ENCODE peak calls at places on chromosomes 16 and 17, in eight cellular contexts. One of them, this sample, is unnamed.

GRCh38 chr16:80682435-80683070 is 121.8 kb downstream of the CDYL2 start:
- DNase-seq in hepatocyte: peak; percentile 54
- DNase-seq in astrocyte of the spinal cord: peak; percentile 62
- DNase-seq in HFF-Myc: no peak
- DNase-seq in A549: no peak
- DNase-seq in fibroblast of the aortic adventitia: peak; percentile 60
- DNase-seq in foreskin fibroblast: peak; percentile 82
- DNase-seq in brain microvascular endothelial cell: peak; percentile 84
- DNase-seq in this sample: no peak

GRCh38 chr17:2869604-2870003 is 73.4 kb downstream of the RAP1GAP2 start:
- DNase-seq in hepatocyte: no peak
- DNase-seq in fibroblast of the aortic adventitia: no peak
- DNase-seq in A549: no peak
- DNase-seq in astrocyte of the spinal cord: no peak
- DNase-seq in HFF-Myc: no peak
- DNase-seq in brain microvascular endothelial cell: no peak
- DNase-seq in foreskin fibroblast: no peak
- DNase-seq in this sample: no peak

GRCh38 chr17:1095093-1095852 is 84.5 kb downstream of the ABR start:
- DNase-seq in fibroblast of the aortic adventitia: no peak
- DNase-seq in brain microvascular endothelial cell: no peak
- DNase-seq in A549: no peak
- DNase-seq in astrocyte of the spinal cord: no peak
- DNase-seq in hepatocyte: no peak
- DNase-seq in foreskin fibroblast: no peak
- DNase-seq in HFF-Myc: no peak
- DNase-seq in this sample: no peak

GRCh38 chr16:80802902-80803301 is 1.5 kb downstream of the CDYL2 start:
- DNase-seq in hepatocyte: no peak
- DNase-seq in brain microvascular endothelial cell: no peak
- DNase-seq in A549: no peak
- DNase-seq in HFF-Myc: no peak
- DNase-seq in fibroblast of the aortic adventitia: no peak
- DNase-seq in astrocyte of the spinal cord: no peak
- DNase-seq in foreskin fibroblast: no peak
- DNase-seq in this sample: no peak

GRCh38 chr17:77419547-77420475 is 279.0 kb downstream of the SEC14L1 start:
- DNase-seq in astrocyte of the spinal cord: peak; percentile 44
- DNase-seq in fibroblast of the aortic adventitia: no peak
- DNase-seq in A549: no peak
- DNase-seq in hepatocyte: no peak
- DNase-seq in HFF-Myc: no peak
- DNase-seq in foreskin fibroblast: peak; percentile 69
- DNase-seq in brain microvascular endothelial cell: no peak
- DNase-seq in this sample: no peak

GRCh38 chr17:4625181-4625601 is 16.3 kb downstream of the ALOX15 start:
- DNase-seq in hepatocyte: peak; percentile 67
- DNase-seq in foreskin fibroblast: no peak
- DNase-seq in A549: no peak
- DNase-seq in HFF-Myc: no peak
- DNase-seq in brain microvascular endothelial cell: no peak
- DNase-seq in fibroblast of the aortic adventitia: peak; percentile 23
- DNase-seq in astrocyte of the spinal cord: peak; percentile 36
- DNase-seq in this sample: no peak

GRCh38 chr17:8426094-8426720 is 9.5 kb upstream of the NDEL1 start:
- DNase-seq in A549: no peak
- DNase-seq in hepatocyte: no peak
- DNase-seq in fibroblast of the aortic adventitia: no peak
- DNase-seq in HFF-Myc: no peak
- DNase-seq in foreskin fibroblast: no peak
- DNase-seq in astrocyte of the spinal cord: no peak
- DNase-seq in brain microvascular endothelial cell: no peak
- DNase-seq in this sample: no peak

GRCh38 chr17:57445051-57445450 is 188.7 kb downstream of the MSI2 start:
- DNase-seq in foreskin fibroblast: no peak
- DNase-seq in astrocyte of the spinal cord: peak; percentile 40
- DNase-seq in A549: peak; percentile 81
- DNase-seq in hepatocyte: no peak
- DNase-seq in brain microvascular endothelial cell: no peak
- DNase-seq in fibroblast of the aortic adventitia: no peak
- DNase-seq in HFF-Myc: no peak
- DNase-seq in this sample: no peak

GRCh38 chr17:13244511-13244910 is 226.7 kb upstream of the ELAC2 start:
- DNase-seq in fibroblast of the aortic adventitia: peak; percentile 15
- DNase-seq in astrocyte of the spinal cord: no peak
- DNase-seq in hepatocyte: no peak
- DNase-seq in A549: no peak
- DNase-seq in foreskin fibroblast: peak; percentile 56
- DNase-seq in HFF-Myc: peak; percentile 17
- DNase-seq in brain microvascular endothelial cell: no peak
- DNase-seq in this sample: no peak

GRCh38 chr16:23905027-23905426 is 69.2 kb downstream of the PRKCB start:
- DNase-seq in brain microvascular endothelial cell: peak; percentile 66
- DNase-seq in hepatocyte: peak; percentile 80
- DNase-seq in A549: peak; percentile 86
- DNase-seq in HFF-Myc: peak; percentile 4
- DNase-seq in astrocyte of the spinal cord: peak; percentile 26
- DNase-seq in foreskin fibroblast: peak; percentile 18
- DNase-seq in fibroblast of the aortic adventitia: peak; percentile 4
- DNase-seq in this sample: peak; percentile 43

GRCh38 chr16:4200000-4200780 is 41.7 kb downstream of the SRL start:
- DNase-seq in hepatocyte: peak; percentile 85
- DNase-seq in A549: peak; percentile 72
- DNase-seq in brain microvascular endothelial cell: peak; percentile 49
- DNase-seq in HFF-Myc: no peak
- DNase-seq in foreskin fibroblast: peak; percentile 81
- DNase-seq in astrocyte of the spinal cord: peak; percentile 50
- DNase-seq in fibroblast of the aortic adventitia: peak; percentile 65
- DNase-seq in this sample: no peak

GRCh38 chr17:75571197-75571884 is 16.3 kb upstream of the MYO15B start:
- DNase-seq in hepatocyte: peak; percentile 4
- DNase-seq in astrocyte of the spinal cord: no peak
- DNase-seq in fibroblast of the aortic adventitia: no peak
- DNase-seq in foreskin fibroblast: peak; percentile 42
- DNase-seq in HFF-Myc: no peak
- DNase-seq in brain microvascular endothelial cell: peak; percentile 6
- DNase-seq in A549: no peak
- DNase-seq in this sample: no peak

GRCh38 chr16:674968-675883 is at the start of gene RHBDL1:
- DNase-seq in foreskin fibroblast: peak; percentile 74
- DNase-seq in A549: peak; percentile 66
- DNase-seq in HFF-Myc: no peak
- DNase-seq in hepatocyte: peak; percentile 56
- DNase-seq in astrocyte of the spinal cord: peak; percentile 38
- DNase-seq in fibroblast of the aortic adventitia: peak; percentile 6
- DNase-seq in brain microvascular endothelial cell: peak; percentile 34
- DNase-seq in this sample: no peak
- H3K4me3 ChIP-seq in foreskin fibroblast: peak within 1 kb of the TSS; percentile 53
- H3K4me3 ChIP-seq in A549: peak within 1 kb of the TSS; percentile 50
- H3K4me3 ChIP-seq in HFF-Myc: peak within 1 kb of the TSS; percentile 20
- H3K4me3 ChIP-seq in hepatocyte: peak within 1 kb of the TSS; percentile 36
- H3K4me3 ChIP-seq in astrocyte of the spinal cord: peak within 1 kb of the TSS; percentile 34
- H3K4me3 ChIP-seq in fibroblast of the aortic adventitia: peak within 1 kb of the TSS; percentile 53
- H3K4me3 ChIP-seq in brain microvascular endothelial cell: peak within 1 kb of the TSS; percentile 40
- H3K4me3 ChIP-seq in this sample: peak within 1 kb of the TSS; percentile 57

GRCh38 chr17:42325026-42325425 is 36.7 kb downstream of the STAT5A start:
- DNase-seq in brain microvascular endothelial cell: peak; percentile 64
- DNase-seq in fibroblast of the aortic adventitia: peak; percentile 81
- DNase-seq in HFF-Myc: peak; percentile 56
- DNase-seq in astrocyte of the spinal cord: peak; percentile 89
- DNase-seq in A549: peak; percentile 85
- DNase-seq in foreskin fibroblast: peak; percentile 85
- DNase-seq in hepatocyte: peak; percentile 54
- DNase-seq in this sample: peak; percentile 64

GRCh38 chr17:42321555-42321954 is 33.3 kb downstream of the STAT5A start:
- DNase-seq in foreskin fibroblast: no peak
- DNase-seq in brain microvascular endothelial cell: no peak
- DNase-seq in astrocyte of the spinal cord: no peak
- DNase-seq in fibroblast of the aortic adventitia: no peak
- DNase-seq in HFF-Myc: no peak
- DNase-seq in hepatocyte: no peak
- DNase-seq in A549: no peak
- DNase-seq in this sample: no peak

GRCh38 chr17:42317256-42317966 is 29.1 kb downstream of the STAT5A start:
- DNase-seq in hepatocyte: peak; percentile 33
- DNase-seq in astrocyte of the spinal cord: no peak
- DNase-seq in foreskin fibroblast: no peak
- DNase-seq in brain microvascular endothelial cell: no peak
- DNase-seq in fibroblast of the aortic adventitia: no peak
- DNase-seq in HFF-Myc: no peak
- DNase-seq in A549: no peak
- DNase-seq in this sample: no peak

GRCh38 chr17:42322382-42323267 is 34.3 kb downstream of the STAT5A start:
- DNase-seq in A549: peak; percentile 97
- DNase-seq in astrocyte of the spinal cord: peak; percentile 92
- DNase-seq in hepatocyte: peak; percentile 96
- DNase-seq in foreskin fibroblast: peak; percentile 97
- DNase-seq in HFF-Myc: peak; percentile 86
- DNase-seq in brain microvascular endothelial cell: peak; percentile 91
- DNase-seq in fibroblast of the aortic adventitia: peak; percentile 95
- DNase-seq in this sample: no peak

DNA sequence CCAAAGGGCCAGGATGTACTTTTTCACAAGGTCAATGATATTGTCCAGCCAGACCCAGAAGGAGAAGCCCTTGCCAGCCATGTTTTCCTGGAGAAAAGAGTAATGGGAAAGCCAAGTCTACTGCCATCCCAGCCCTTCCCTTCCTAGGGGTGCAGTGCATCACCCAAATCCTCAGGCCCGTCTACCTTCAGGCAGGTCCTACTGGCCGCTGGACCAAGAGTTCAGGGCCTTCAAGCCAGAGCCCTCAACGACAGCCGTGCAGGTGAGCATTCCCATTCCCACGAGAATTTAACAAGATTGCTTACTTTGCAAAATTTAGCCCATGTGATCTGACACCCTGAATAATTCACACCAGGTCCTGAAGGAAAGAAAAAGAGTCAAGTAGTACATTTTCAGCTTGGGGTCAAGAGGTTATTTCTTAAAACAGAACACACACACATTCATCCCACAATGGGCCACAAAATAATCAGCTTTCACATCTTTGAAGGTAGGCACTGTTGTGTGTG is 35.0 kb downstream of the STAT5A start:
- DNase-seq in astrocyte of the spinal cord: no peak
- DNase-seq in HFF-Myc: no peak
- DNase-seq in A549: no peak
- DNase-seq in foreskin fibroblast: no peak
- DNase-seq in hepatocyte: no peak
- DNase-seq in fibroblast of the aortic adventitia: no peak
- DNase-seq in brain microvascular endothelial cell: no peak
- DNase-seq in this sample: no peak
- TF ChIP-seq CTCF in astrocyte of the spinal cord: no peak
- TF ChIP-seq CTCF in HFF-Myc: no peak
- TF ChIP-seq CTCF in A549: no peak
- TF ChIP-seq CTCF in foreskin fibroblast: no peak
- TF ChIP-seq CTCF in hepatocyte: no peak
- TF ChIP-seq CTCF in fibroblast of the aortic adventitia: no peak
- TF ChIP-seq CTCF in brain microvascular endothelial cell: no peak
- TF ChIP-seq CTCF in this sample: no peak

GRCh38 chr17:32265192-32265895 is at the start of gene RHBDL3:
- DNase-seq in A549: no peak
- DNase-seq in HFF-Myc: no peak
- DNase-seq in brain microvascular endothelial cell: no peak
- DNase-seq in foreskin fibroblast: peak; percentile 20
- DNase-seq in hepatocyte: no peak
- DNase-seq in astrocyte of the spinal cord: no peak
- DNase-seq in fibroblast of the aortic adventitia: no peak
- DNase-seq in this sample: no peak
- H3K4me3 ChIP-seq in A549: peak within 1 kb of the TSS; percentile 89
- H3K4me3 ChIP-seq in HFF-Myc: peak within 1 kb of the TSS; percentile 41
- H3K4me3 ChIP-seq in brain microvascular endothelial cell: peak within 1 kb of the TSS; percentile 40
- H3K4me3 ChIP-seq in foreskin fibroblast: peak within 1 kb of the TSS; percentile 44
- H3K4me3 ChIP-seq in hepatocyte: peak within 1 kb of the TSS; percentile 52
- H3K4me3 ChIP-seq in astrocyte of the spinal cord: peak within 1 kb of the TSS; percentile 25
- H3K4me3 ChIP-seq in fibroblast of the aortic adventitia: peak within 1 kb of the TSS; percentile 50
- H3K4me3 ChIP-seq in this sample: peak within 1 kb of the TSS; percentile 34

GRCh38 chr16:53692146-53692545 is 11.5 kb downstream of the RPGRIP1L start:
- DNase-seq in A549: peak; percentile 67
- DNase-seq in astrocyte of the spinal cord: no peak
- DNase-seq in HFF-Myc: no peak
- DNase-seq in brain microvascular endothelial cell: no peak
- DNase-seq in fibroblast of the aortic adventitia: no peak
- DNase-seq in foreskin fibroblast: no peak
- DNase-seq in hepatocyte: peak; percentile 24
- DNase-seq in this sample: no peak
- TF ChIP-seq CTCF in A549: peak; percentile 74
- TF ChIP-seq CTCF in astrocyte of the spinal cord: peak; percentile 19
- TF ChIP-seq CTCF in HFF-Myc: no peak
- TF ChIP-seq CTCF in brain microvascular endothelial cell: peak; percentile 36
- TF ChIP-seq CTCF in fibroblast of the aortic adventitia: no peak
- TF ChIP-seq CTCF in foreskin fibroblast: peak; percentile 15
- TF ChIP-seq CTCF in hepatocyte: peak; percentile 51
- TF ChIP-seq CTCF in this sample: no peak

GRCh38 chr17:80169784-80170500 is at the start of gene CARD14:
- DNase-seq in A549: no peak
- DNase-seq in fibroblast of the aortic adventitia: no peak
- DNase-seq in HFF-Myc: no peak
- DNase-seq in astrocyte of the spinal cord: no peak
- DNase-seq in foreskin fibroblast: no peak
- DNase-seq in hepatocyte: peak; percentile 33
- DNase-seq in brain microvascular endothelial cell: no peak
- DNase-seq in this sample: no peak
- H3K4me3 ChIP-seq in A549: no peak within 1 kb of the TSS
- H3K4me3 ChIP-seq in fibroblast of the aortic adventitia: no peak within 1 kb of the TSS
- H3K4me3 ChIP-seq in HFF-Myc: no peak within 1 kb of the TSS
- H3K4me3 ChIP-seq in astrocyte of the spinal cord: no peak within 1 kb of the TSS
- H3K4me3 ChIP-seq in foreskin fibroblast: no peak within 1 kb of the TSS
- H3K4me3 ChIP-seq in hepatocyte: no peak within 1 kb of the TSS
- H3K4me3 ChIP-seq in brain microvascular endothelial cell: no peak within 1 kb of the TSS
- H3K4me3 ChIP-seq in this sample: no peak within 1 kb of the TSS

GRCh38 chr16:79653337-79654000 is 52.9 kb upstream of the MAF start:
- DNase-seq in A549: no peak
- DNase-seq in fibroblast of the aortic adventitia: no peak
- DNase-seq in brain microvascular endothelial cell: no peak
- DNase-seq in hepatocyte: peak; percentile 68
- DNase-seq in astrocyte of the spinal cord: no peak
- DNase-seq in HFF-Myc: no peak
- DNase-seq in foreskin fibroblast: no peak
- DNase-seq in this sample: no peak
- TF ChIP-seq CTCF in A549: no peak
- TF ChIP-seq CTCF in fibroblast of the aortic adventitia: no peak
- TF ChIP-seq CTCF in brain microvascular endothelial cell: no peak
- TF ChIP-seq CTCF in hepatocyte: no peak
- TF ChIP-seq CTCF in astrocyte of the spinal cord: no peak
- TF ChIP-seq CTCF in HFF-Myc: no peak
- TF ChIP-seq CTCF in foreskin fibroblast: no peak
- TF ChIP-seq CTCF in this sample: no peak

DNA sequence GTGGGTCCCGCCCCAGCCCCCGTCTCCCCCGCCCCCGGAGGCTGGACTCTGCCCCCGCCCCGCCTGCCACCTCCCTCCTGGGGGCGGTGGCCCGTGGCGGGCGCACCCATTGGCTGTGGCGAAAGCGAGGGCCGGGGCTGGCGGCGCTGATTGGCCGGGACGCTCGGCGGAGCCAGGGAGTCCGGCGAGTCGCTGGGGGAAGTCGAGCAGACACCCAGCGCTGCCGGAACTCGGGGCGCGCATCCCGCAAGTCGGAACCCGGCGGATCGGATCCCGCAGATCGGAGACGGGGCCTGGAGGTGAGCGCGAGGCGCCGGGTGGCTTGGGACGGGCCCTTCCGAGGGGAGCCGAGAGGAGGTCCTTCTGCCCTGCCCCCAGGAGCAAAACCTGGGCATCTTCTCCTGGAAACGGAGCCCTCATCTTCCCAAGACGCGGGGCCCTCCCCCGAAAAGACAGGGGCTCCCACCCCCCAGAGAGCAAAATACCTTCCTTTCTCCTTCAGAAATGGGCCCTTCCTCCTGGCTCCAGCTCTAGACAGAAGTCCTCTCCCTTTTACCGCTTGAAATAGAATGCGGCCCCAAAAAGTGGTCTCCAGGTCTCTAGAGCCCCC is at the start of gene ABAT:
- DNase-seq in brain microvascular endothelial cell: peak; percentile 65
- DNase-seq in hepatocyte: peak; percentile 95
- DNase-seq in A549: peak; percentile 66
- DNase-seq in astrocyte of the spinal cord: peak; percentile 75
- DNase-seq in foreskin fibroblast: peak; percentile 92
- DNase-seq in fibroblast of the aortic adventitia: peak; percentile 60
- DNase-seq in HFF-Myc: peak; percentile 17
- DNase-seq in this sample: no peak
- H3K4me3 ChIP-seq in brain microvascular endothelial cell: peak within 1 kb of the TSS; percentile 66
- H3K4me3 ChIP-seq in hepatocyte: peak within 1 kb of the TSS; percentile 48
- H3K4me3 ChIP-seq in A549: peak within 1 kb of the TSS; percentile 44
- H3K4me3 ChIP-seq in astrocyte of the spinal cord: peak within 1 kb of the TSS; percentile 53
- H3K4me3 ChIP-seq in foreskin fibroblast: peak within 1 kb of the TSS; percentile 66
- H3K4me3 ChIP-seq in fibroblast of the aortic adventitia: peak within 1 kb of the TSS; percentile 75
- H3K4me3 ChIP-seq in HFF-Myc: peak within 1 kb of the TSS; percentile 53
- H3K4me3 ChIP-seq in this sample: peak within 1 kb of the TSS; percentile 72

This sample was measured in epithelial cell of proximal tubule.